ENCODE peak calls at places on chromosomes 12 and 14, in seven cellular contexts. I, E, G, F, T, C and R are unnamed samples.

GRCh38 chr14:104545151-104545931 is 34.2 kb upstream of the C14orf180 start:
- DNase-seq in I (no peak), E (no peak), G (no peak), F (no peak), T (no peak), C (no peak), R (no peak)

GRCh38 chr12:92010853-92011701 is 134.6 kb downstream of the BTG1 start:
- DNase-seq in I (no peak), E (no peak), G (no peak), F (no peak), T (no peak), C (no peak), R (no peak)

GRCh38 chr12:124379938-124380754 is 85.3 kb downstream of the RFLNA start:
- DNase-seq in I (no peak), E (no peak), G (peak), F (no peak), T (peak), C (peak), R (peak)

GRCh38 chr14:77228056-77228455 is 43.0 kb downstream of the NGB start:
- DNase-seq in I (no peak), E (no peak), G (no peak), F (no peak), T (no peak), C (no peak), R (no peak)

GRCh38 chr14:38143651-38144505 is 63.8 kb upstream of the SSTR1 start:
- DNase-seq in I (no peak), E (no peak), G (no peak), F (peak), T (no peak), C (peak), R (no peak)

GRCh38 chr12:124751654-124752355 is 111.9 kb downstream of the SCARB1 start:
- DNase-seq in I (no peak), E (no peak), G (no peak), F (no peak), T (no peak), C (no peak), R (no peak)

GRCh38 chr12:3137268-3137761 is 60.1 kb downstream of the TSPAN9 start:
- DNase-seq in I (peak), E (no peak), G (peak), F (no peak), T (peak), C (peak), R (no peak)

GRCh38 chr14:24971255-24971654 is 78.7 kb downstream of the STXBP6 start:
- DNase-seq in I (no peak), E (no peak), G (no peak), F (no peak), T (no peak), C (no peak), R (no peak)

GRCh38 chr12:121894633-121895032 is 6.0 kb downstream of the PSMD9 start:
- DNase-seq in I (peak), E (no peak), G (no peak), F (no peak), T (no peak), C (peak), R (no peak)

GRCh38 chr14:94355191-94355794 is 32.2 kb upstream of the SERPINA6 start:
- DNase-seq in I (peak), E (no peak), G (peak), F (no peak), T (no peak), C (peak), R (peak)

GRCh38 chr12:54214553-54215374 is 26.0 kb upstream of the SMUG1 start:
- DNase-seq in I (peak), E (peak), G (peak), F (peak), T (peak), C (peak), R (peak)

GRCh38 chr14:24692382-24693352 is 58.7 kb upstream of the GZMB start:
- DNase-seq in I (no peak), E (no peak), G (no peak), F (no peak), T (no peak), C (no peak), R (no peak)

GRCh38 chr14:32846821-32847220 is 91.9 kb upstream of the NPAS3 start:
- DNase-seq in I (no peak), E (no peak), G (no peak), F (no peak), T (no peak), C (no peak), R (no peak)

GRCh38 chr12:129459886-129460285 is 443.9 kb downstream of the TMEM132D start:
- DNase-seq in I (no peak), E (no peak), G (no peak), F (no peak), T (no peak), C (no peak), R (no peak)

GRCh38 chr12:14959463-14959862 is 1.9 kb downstream of the ARHGDIB start:
- DNase-seq in I (no peak), E (no peak), G (no peak), F (no peak), T (no peak), C (no peak), R (no peak)

GRCh38 chr14:58805057-58805456 is 167.3 kb downstream of the DACT1 start:
- DNase-seq in I (no peak), E (no peak), G (no peak), F (no peak), T (no peak), C (peak), R (no peak)

GRCh38 chr12:130655010-130655409 is 61.1 kb downstream of the RIMBP2 start:
- DNase-seq in I (no peak), E (no peak), G (no peak), F (no peak), T (no peak), C (no peak), R (no peak)

GRCh38 chr12:1328385-1328784 is 266.0 kb downstream of the FBXL14 start:
- DNase-seq in I (no peak), E (no peak), G (no peak), F (no peak), T (peak), C (no peak), R (no peak)

GRCh38 chr12:68140576-68140975 is 19.0 kb downstream of the IFNG start:
- DNase-seq in I (no peak), E (no peak), G (no peak), F (no peak), T (no peak), C (no peak), R (no peak)

GRCh38 chr12:5376591-5377207 is 55.2 kb upstream of the NTF3 start:
- DNase-seq in I (no peak), E (no peak), G (no peak), F (no peak), T (no peak), C (no peak), R (no peak)

GRCh38 chr12:24918596-24918995 is 30.3 kb downstream of the BCAT1 start:
- DNase-seq in I (no peak), E (no peak), G (no peak), F (no peak), T (no peak), C (no peak), R (no peak)

GRCh38 chr14:68199465-68200145 is 380.0 kb downstream of the RAD51B start:
- DNase-seq in I (peak), E (no peak), G (peak), F (no peak), T (peak), C (peak), R (no peak)
- TF ChIP-seq CTCF in I (no peak), E (no peak), G (no peak), F (no peak), T (peak), C (peak), R (no peak)

GRCh38 chr12:12396727-12397126 is 39.8 kb downstream of the BORCS5 start:
- DNase-seq in I (no peak), E (no peak), G (no peak), F (no peak), T (no peak), C (no peak), R (no peak)

GRCh38 chr12:12397184-12397583 is 40.3 kb downstream of the BORCS5 start:
- DNase-seq in I (no peak), E (no peak), G (no peak), F (no peak), T (no peak), C (no peak), R (no peak)

GRCh38 chr12:12399161-12399560 is 42.3 kb downstream of the BORCS5 start:
- DNase-seq in I (no peak), E (no peak), G (no peak), F (no peak), T (no peak), C (no peak), R (no peak)

GRCh38 chr12:12399906-12400305 is 43.0 kb downstream of the BORCS5 start:
- DNase-seq in I (no peak), E (no peak), G (no peak), F (no peak), T (no peak), C (no peak), R (no peak)

DNA sequence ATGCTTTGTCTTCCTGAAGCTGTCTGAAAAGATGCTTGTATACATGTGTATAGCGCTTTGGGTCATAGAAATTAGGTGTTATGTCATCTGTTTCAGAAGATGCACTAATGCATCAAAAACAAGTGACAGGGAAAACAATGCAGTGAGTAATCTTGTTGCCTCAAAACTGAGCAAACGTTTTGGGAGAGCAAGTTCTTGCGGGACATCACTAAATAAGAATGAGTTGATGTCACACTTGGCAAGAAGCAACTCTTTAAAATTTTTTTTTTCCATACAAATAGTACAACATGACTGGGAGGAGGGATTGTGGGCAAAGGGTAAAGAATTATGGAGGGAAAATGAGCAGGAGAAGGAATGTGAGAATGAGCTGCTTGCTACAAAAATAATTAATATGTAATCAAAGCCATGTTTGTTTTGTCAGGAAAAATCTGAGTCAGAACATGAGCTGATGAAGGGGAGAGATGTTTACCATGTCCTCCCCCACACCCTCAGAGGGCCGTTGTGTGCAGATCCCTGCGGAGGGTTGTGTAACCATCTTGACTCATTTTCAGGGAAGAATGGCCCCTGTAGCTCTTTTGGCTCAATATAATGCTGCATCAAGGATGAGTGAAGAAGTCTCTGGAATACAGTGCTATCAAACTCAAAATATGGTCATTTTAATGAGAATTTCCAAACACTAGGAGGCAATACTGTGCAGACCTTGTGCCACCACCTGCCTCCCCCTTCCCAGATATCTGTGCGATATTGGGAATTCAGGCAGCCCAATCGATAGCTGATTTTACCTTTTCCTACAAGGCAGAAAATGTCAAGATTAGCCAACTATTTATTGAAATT is 41.4 kb downstream of the BORCS5 start:
- DNase-seq in I (no peak), E (peak), G (peak), F (peak), T (peak), C (peak), R (no peak)
- TF ChIP-seq CTCF in I (no peak), E (no peak), G (no peak), F (no peak), T (peak), C (peak), R (peak)

GRCh38 chr12:106227641-106228319 is 20.0 kb downstream of the CKAP4 start:
- DNase-seq in I (no peak), E (no peak), G (no peak), F (no peak), T (no peak), C (peak), R (no peak)

GRCh38 chr12:106223485-106224391 is 24.1 kb downstream of the CKAP4 start:
- DNase-seq in I (peak), E (peak), G (peak), F (peak), T (peak), C (peak), R (peak)

GRCh38 chr12:106226884-106227640 is 20.8 kb downstream of the CKAP4 start:
- DNase-seq in I (no peak), E (no peak), G (no peak), F (no peak), T (peak), C (peak), R (no peak)

GRCh38 chr12:106220561-106220960 is 27.3 kb downstream of the CKAP4 start:
- DNase-seq in I (no peak), E (no peak), G (no peak), F (no peak), T (no peak), C (no peak), R (no peak)

DNA sequence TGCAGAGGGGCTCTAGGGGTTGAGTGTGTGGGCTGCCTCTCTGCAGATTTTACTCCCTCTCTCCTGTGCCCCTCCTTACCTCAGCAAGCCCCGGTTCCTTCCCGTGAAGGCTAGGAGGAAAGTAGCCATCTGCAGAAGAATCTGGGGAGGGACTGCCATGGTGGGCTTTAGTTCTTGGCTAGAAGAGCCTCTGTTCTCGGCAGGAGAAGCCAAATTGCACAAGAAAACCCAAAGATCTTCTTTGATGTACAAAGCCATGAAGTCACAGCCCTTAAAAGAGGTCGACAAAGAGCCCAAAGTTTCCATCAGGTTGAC is 23.5 kb downstream of the CKAP4 start:
- DNase-seq in I (no peak), E (no peak), G (no peak), F (no peak), T (no peak), C (no peak), R (no peak)
- TF ChIP-seq CTCF in I (peak), E (no peak), G (no peak), F (no peak), T (no peak), C (no peak), R (no peak)

DNA sequence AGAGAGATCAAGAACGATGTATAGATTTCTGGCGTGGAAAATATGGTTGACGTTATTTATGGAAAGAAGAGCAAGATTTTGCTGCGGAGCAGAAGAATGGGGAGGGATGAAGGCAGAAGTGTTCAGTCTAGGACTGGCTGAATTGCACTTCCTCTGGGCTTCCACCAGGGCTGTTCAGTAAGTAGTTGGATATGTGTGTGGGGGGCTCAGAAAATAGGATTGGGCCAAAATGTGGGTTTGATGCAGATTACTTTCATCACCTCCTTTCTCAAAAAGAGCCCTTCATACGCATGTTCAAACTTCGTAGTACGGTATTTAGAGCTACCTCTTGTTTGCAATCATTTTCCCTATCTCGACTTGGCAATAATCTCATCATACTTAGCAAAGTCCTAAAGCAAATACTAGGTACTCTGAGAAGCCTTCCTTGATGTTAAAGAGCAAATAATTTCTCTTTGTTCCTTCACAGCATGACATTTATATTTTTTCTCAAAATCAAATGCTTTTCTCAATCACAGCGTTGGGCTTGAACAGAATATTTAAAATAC is 349.4 kb downstream of the NELL2 start:
- DNase-seq in I (no peak), E (no peak), G (no peak), F (no peak), T (no peak), C (no peak), R (no peak)
- TF ChIP-seq CTCF in I (peak), E (no peak), G (no peak), F (no peak), T (no peak), C (no peak), R (no peak)

DNA sequence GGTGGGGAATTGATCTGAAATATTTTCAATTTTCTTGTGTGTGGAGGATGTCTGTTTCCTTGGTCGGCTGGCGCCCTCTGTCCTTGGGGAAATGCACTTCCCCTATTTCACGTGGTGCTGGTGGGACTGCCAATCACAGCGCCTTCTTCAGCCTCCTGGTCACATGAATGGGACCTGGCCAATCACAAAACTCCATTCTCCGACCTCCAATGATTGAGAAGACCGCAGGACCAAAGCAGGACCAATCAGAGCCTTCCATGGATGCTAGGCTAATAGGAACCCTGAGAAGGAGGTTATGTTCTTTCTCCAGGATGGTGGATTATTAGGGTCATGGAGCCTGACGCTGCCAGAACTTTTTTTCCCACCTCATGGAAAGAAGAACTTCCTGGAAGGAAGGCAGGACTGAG is 188.7 kb downstream of the TTC8 start:
- DNase-seq in I (no peak), E (peak), G (no peak), F (no peak), T (no peak), C (peak), R (no peak)
- TF ChIP-seq CTCF in I (no peak), E (peak), G (no peak), F (peak), T (no peak), C (peak), R (peak)

DNA sequence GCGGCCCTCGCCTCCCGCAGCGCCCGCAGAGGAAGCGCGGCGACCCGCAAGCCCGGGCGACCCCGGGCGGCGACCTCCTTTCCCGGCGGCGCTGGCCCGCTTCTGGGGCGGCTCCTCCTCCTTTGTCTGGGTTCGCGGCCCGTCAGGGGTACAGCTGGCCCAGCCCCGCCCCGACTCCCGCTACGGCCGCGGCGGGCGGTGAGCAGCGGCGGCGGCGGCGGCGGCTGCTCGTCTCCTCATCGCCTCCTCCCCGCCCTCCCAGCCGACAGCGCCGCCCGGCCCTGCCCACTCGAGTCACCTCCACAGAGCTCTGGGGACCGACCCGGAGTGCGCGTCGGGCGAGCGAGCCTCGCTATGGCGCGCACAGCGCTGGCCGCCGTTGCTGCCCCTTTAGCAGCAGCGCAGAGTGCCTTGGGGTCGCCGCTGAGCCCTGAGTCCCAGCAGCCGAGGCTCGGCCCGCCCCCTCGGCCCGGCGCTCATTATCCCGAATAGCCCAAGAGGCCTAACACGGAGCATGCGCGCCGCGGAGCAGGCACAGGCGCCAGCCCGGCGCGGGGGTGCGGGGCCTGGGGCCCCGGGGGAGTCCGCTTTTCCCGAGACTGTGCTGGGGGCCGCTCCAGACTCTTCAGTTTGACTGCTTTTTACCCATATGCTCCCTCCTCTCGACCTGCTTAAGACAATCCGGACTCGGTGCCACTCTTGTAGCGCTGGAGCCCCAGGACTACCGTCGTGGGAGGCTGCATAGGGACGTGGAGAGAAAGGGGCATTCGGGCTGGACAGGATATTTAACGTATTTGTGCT is at the start of gene SOS2:
- DNase-seq in I (peak), E (peak), G (peak), F (no peak), T (peak), C (peak), R (peak)
- TF ChIP-seq CTCF in I (no peak), E (no peak), G (no peak), F (no peak), T (no peak), C (no peak), R (no peak)

DNA sequence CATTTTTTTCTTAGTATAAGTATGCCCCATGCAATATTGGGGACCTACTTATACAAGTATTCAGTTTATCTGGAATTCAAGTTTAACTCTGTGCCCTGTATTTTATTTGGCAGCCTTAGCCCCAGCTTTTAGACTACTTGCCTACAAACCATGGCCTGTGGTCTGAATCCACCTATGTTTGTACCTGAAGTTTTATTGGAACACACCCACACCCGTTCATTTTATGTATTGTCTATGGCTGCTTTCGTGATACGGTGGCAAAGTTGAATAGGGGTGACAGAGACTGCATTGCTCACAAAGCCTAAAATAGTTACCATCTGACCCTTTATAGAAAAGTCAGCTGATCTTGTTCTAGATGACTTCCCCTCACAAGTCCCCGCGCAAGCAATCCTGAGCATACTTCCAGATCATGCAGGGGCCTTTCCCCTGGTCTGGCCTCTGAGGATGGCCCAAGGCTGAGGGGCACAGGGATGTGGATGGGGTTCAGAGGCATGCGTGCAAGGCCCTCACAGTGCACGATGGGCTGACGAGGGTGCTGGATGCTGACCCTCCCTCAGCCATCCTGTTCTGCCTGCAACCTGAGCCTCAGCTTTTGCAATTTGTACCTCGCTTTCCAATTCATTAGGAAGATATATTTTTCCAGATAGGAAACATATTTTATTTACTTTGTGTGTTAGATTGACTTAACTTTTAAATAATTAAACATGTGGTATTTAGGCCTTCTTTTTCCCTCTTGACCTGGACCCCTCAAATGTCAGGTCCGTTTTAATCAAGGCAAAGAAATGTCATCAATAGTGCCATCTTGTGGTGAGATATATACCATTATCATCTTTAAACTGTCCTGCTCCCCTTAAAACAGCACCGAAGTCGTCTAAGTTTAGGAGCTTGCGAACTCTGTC is 527.3 kb upstream of the CCDC196 start:
- DNase-seq in I (no peak), E (no peak), G (no peak), F (no peak), T (no peak), C (peak), R (no peak)
- TF ChIP-seq CTCF in I (peak), E (peak), G (peak), F (peak), T (peak), C (peak), R (peak)

GRCh38 chr12:107415066-107415465 is 270.5 kb upstream of the PWP1 start:
- DNase-seq in I (no peak), E (no peak), G (no peak), F (no peak), T (no peak), C (peak), R (no peak)
- TF ChIP-seq CTCF in I (no peak), E (no peak), G (no peak), F (no peak), T (no peak), C (no peak), R (no peak)